ENCODE peak calls at places on chromosomes 3 and 15, in ten cellular contexts. A, N, F, D, G, Q, U, K, X and H are unnamed samples.

GRCh38 chr15:74725241-74725774 is at the start of gene CYP1A1:
- DNase-seq in F (no peak), K (no peak), A (peak), X (peak), G (no peak), U (no peak), Q (peak), D (peak), N (peak), H (peak)

GRCh38 chr15:77030042-77030927 is 35.4 kb downstream of the PSTPIP1 start:
- DNase-seq in F (no peak), K (peak), Q (no peak), A (peak), N (peak), D (no peak), U (peak), G (no peak), X (no peak), H (peak)

GRCh38 chr3:11290743-11291680 is 18.8 kb downstream of the ATG7 start:
- DNase-seq in K (peak), U (no peak), F (peak), X (no peak), N (peak), G (peak), A (no peak), Q (no peak), D (no peak), H (no peak)

GRCh38 chr15:68700395-68701123 is 120.1 kb downstream of the ANP32A start:
- DNase-seq in U (no peak), A (no peak), X (peak), Q (no peak), G (peak), N (no peak), F (no peak), K (no peak), D (no peak), H (no peak)

GRCh38 chr3:159239054-159239453 is 437.2 kb downstream of the MFSD1 start:
- DNase-seq in G (no peak), N (no peak), A (no peak), D (no peak), K (no peak), F (no peak), X (no peak), Q (no peak), U (no peak), H (no peak)

GRCh38 chr3:35849496-35849895 is 210.2 kb downstream of the ARPP21 start:
- DNase-seq in U (no peak), A (no peak), X (no peak), G (no peak), N (no peak), Q (no peak), F (no peak), D (no peak), K (no peak), H (no peak)

GRCh38 chr3:66620185-66620803 is 119.5 kb upstream of the LRIG1 start:
- DNase-seq in G (no peak), N (no peak), A (no peak), X (no peak), D (no peak), K (no peak), U (no peak), Q (no peak), F (no peak), H (no peak)

GRCh38 chr3:14802332-14802731 is 16.4 kb upstream of the FGD5 start:
- DNase-seq in A (peak), N (no peak), K (no peak), F (no peak), X (no peak), G (no peak), Q (no peak), U (no peak), D (no peak), H (no peak)

GRCh38 chr3:133361435-133361834 is 38.4 kb upstream of the BFSP2 start:
- DNase-seq in G (no peak), X (no peak), Q (no peak), U (no peak), A (no peak), N (no peak), F (no peak), D (no peak), K (no peak), H (no peak)

GRCh38 chr3:51975857-51976549 is 1.1 kb downstream of the ABHD14A start:
- DNase-seq in Q (peak), N (peak), G (peak), A (peak), U (no peak), X (peak), K (no peak), F (peak), D (no peak), H (no peak)

GRCh38 chr15:35697549-35698299 is 151.8 kb upstream of the DPH6 start:
- DNase-seq in K (no peak), A (no peak), U (no peak), F (no peak), Q (no peak), D (no peak), N (no peak), X (no peak), G (peak), H (no peak)

DNA sequence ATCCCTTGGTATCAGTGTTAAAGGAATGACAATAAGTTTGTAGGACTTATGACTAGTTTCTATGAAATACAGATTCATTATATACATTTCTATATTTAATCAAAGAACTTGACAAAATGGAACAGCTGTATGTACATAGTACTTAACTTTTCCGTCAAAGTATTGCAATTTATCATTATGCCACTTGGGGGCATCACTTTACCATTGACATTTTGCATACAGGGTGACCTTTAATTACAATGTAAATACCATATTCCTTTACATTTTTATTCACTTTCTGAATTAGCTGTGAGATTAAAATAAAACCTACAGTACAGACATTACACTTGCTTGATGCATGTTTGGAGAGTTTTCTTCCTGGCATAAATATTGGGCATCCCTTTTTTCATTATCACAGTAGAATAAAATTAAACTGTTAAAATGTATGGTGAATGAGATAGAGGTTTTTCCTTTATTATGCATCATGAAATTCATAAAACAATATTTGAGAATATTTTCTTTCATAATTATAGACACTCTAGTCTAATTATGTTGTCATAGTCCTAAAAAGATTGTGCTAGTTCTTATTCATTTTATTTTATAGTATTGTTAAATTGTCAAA is 6.9 kb downstream of the NEK11 start:
- DNase-seq in A (no peak), G (peak), Q (no peak), X (no peak), F (peak), D (peak), U (no peak), N (peak), K (peak), H (peak)
- TF ChIP-seq CTCF in A (peak), G (peak), Q (peak), X (peak), F (peak), D (peak), U (peak), N (peak), K (peak), H (peak)

GRCh38 chr3:125057186-125057850 is 1.5 kb upstream of the HEG1 start:
- DNase-seq in D (no peak), N (no peak), K (no peak), U (no peak), G (peak), X (no peak), F (no peak), A (no peak), Q (no peak), H (no peak)

GRCh38 chr3:125055913-125056705 is at the start of gene HEG1:
- DNase-seq in X (peak), G (peak), A (peak), F (peak), Q (peak), D (peak), U (peak), K (peak), N (peak), H (peak)

GRCh38 chr3:125059488-125060245 is 3.9 kb upstream of the HEG1 start:
- DNase-seq in G (no peak), F (no peak), D (peak), N (no peak), X (no peak), K (no peak), A (no peak), Q (no peak), U (no peak), H (no peak)

GRCh38 chr3:125058959-125059358 is 3.2 kb upstream of the HEG1 start:
- DNase-seq in Q (no peak), X (no peak), U (no peak), G (no peak), K (no peak), D (no peak), N (no peak), A (no peak), F (no peak), H (no peak)

DNA sequence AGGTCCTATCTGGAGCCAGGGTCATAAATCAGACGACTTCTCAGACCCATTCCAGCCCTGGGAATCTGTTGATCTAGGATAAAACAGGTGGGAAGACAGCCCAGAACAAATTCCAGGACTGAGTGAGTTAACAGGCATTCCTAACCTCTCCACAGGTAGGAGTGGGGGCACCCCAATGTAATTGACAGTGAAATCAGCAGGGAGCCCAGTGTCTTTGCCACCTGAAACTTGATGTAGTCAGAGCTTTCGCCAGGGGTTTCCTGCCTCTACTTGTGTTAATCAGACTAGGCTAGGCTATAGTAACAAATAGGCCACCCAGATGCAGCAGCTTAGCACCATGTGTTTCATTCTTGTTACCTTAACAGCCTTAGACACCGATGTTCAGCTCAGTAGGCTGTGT is 2.7 kb upstream of the HEG1 start:
- DNase-seq in K (no peak), F (no peak), D (no peak), G (no peak), N (no peak), Q (no peak), U (no peak), X (no peak), A (no peak), H (no peak)
- TF ChIP-seq CTCF in K (no peak), F (no peak), D (no peak), G (no peak), N (no peak), Q (no peak), U (no peak), X (no peak), A (no peak), H (no peak)

GRCh38 chr15:101454365-101454764 is 35.1 kb downstream of the PCSK6 start:
- DNase-seq in U (no peak), X (no peak), G (no peak), A (no peak), D (no peak), F (no peak), N (no peak), Q (no peak), K (no peak), H (no peak)

GRCh38 chr15:101455291-101455916 is 34.1 kb downstream of the PCSK6 start:
- DNase-seq in G (no peak), D (no peak), X (no peak), U (no peak), K (no peak), Q (no peak), N (peak), F (no peak), A (no peak), H (no peak)

GRCh38 chr15:101451886-101452285 is 37.6 kb downstream of the PCSK6 start:
- DNase-seq in D (no peak), A (no peak), K (no peak), G (no peak), U (no peak), X (no peak), Q (no peak), N (peak), F (no peak), H (no peak)

GRCh38 chr15:101452572-101452971 is 36.9 kb downstream of the PCSK6 start:
- DNase-seq in F (no peak), U (no peak), D (no peak), G (no peak), A (no peak), Q (no peak), N (no peak), K (no peak), X (peak), H (no peak)

GRCh38 chr15:101453123-101454120 is 36.1 kb downstream of the PCSK6 start:
- DNase-seq in X (no peak), U (no peak), D (no peak), F (no peak), G (no peak), N (no peak), K (no peak), A (no peak), Q (no peak), H (no peak)
- TF ChIP-seq CTCF in X (no peak), U (no peak), D (no peak), F (no peak), G (no peak), N (no peak), K (no peak), A (no peak), Q (no peak), H (no peak)

DNA sequence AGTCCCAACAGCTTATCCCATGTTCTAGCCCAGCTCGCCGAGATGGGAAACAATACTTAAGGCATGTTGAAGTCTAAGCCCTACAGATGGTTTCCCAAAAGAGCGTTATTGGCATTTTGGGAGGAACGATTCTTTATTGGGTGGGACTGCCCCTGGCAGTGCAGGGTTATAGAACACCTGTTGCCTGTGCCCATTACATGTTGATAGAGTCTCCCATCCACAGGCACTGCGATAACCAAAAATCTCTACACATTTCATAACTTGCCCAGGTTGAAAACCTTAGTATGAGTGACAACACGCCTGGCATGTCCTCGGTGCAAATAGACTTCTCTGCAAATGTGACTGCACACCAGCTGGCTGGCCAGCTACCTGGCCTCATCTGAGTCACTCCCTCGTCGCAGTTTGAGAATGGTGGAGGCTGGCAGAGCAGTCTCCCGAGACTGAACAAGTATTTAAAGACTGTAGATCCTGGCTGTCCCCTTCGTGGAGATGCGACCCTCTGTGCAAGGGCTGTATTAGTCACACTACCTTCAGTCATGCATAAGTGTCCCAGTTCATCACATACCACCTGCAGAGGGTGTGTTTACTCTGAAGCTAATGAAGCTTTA is 18.7 kb downstream of the ZNF80 start:
- DNase-seq in N (no peak), F (no peak), K (no peak), D (no peak), Q (no peak), U (no peak), A (no peak), X (no peak), G (no peak), H (no peak)
- TF ChIP-seq CTCF in N (no peak), F (no peak), K (no peak), D (no peak), Q (no peak), U (no peak), A (no peak), X (no peak), G (no peak), H (no peak)

DNA sequence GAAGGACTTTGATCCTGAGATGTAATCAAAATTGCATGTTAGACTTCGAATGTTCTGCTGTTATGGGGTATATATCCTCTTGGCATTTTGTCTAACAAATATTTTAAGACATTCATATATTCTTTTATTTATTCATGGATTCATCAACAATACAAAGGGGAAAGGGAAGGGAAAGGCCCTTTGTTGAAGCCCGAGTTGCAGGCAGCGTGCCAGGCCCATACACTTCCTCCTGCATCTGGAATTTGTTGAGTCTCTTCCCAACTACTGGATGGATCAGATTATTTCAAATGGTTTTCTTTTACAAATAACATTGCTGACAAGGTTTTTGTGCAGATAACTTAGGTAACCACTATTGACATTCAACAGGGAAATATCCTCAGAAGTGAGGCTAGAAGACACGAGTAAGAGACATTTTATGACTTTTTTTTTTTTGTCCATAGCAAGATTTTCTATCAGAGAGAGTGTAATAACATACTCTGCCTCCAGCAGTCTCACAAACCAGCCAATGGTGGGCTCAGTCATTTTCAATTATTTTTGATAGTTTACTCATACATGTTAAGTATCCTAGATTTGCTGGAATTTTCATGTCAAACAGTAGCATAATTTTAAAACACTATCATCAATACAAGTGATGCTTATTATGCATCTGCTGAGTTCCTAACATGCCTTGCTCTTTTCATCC is 94.3 kb downstream of the RPL39L start:
- DNase-seq in Q (no peak), G (no peak), F (no peak), N (no peak), X (no peak), U (peak), K (no peak), D (no peak), A (no peak), H (no peak)
- TF ChIP-seq CTCF in Q (no peak), G (no peak), F (no peak), N (no peak), X (peak), U (peak), K (no peak), D (no peak), A (no peak), H (no peak)

GRCh38 chr3:141366285-141367037 is 1.8 kb upstream of the ZBTB38 start:
- DNase-seq in N (no peak), X (no peak), G (peak), U (no peak), Q (peak), K (no peak), F (no peak), A (peak), D (peak), H (no peak)
- TF ChIP-seq CTCF in N (no peak), X (no peak), G (peak), U (no peak), Q (no peak), K (no peak), F (no peak), A (no peak), D (no peak), H (no peak)